ENCODE peak calls at places on chromosome 6, in eight cellular contexts. R, B, K, Q, N, D, F and Y are unnamed samples.

GRCh38 chr6:51350308-51350904 is 531.7 kb downstream of the TFAP2B start:
- DNase-seq in R (no peak), B (no peak), K (no peak), Q (no peak), N (no peak), D (no peak), F (no peak), Y (no peak)

GRCh38 chr6:32255212-32256153 is 31.6 kb upstream of the NOTCH4 start:
- DNase-seq in R (peak; percentile 72), B (peak; percentile 49), K (peak; percentile 55), Q (peak; percentile 64), N (peak; percentile 81), D (peak; percentile 60), F (peak; percentile 81), Y (peak; percentile 70)

GRCh38 chr6:113860165-113860955 is 3.2 kb downstream of the MARCKS start:
- DNase-seq in R (no peak), B (peak; percentile 33), K (no peak), Q (peak; percentile 40), N (peak; percentile 36), D (peak; percentile 29), F (no peak), Y (no peak)

GRCh38 chr6:11007715-11008608 is 36.1 kb downstream of the ELOVL2 start:
- DNase-seq in R (peak; percentile 19), B (no peak), K (peak; percentile 5), Q (no peak), N (peak; percentile 57), D (no peak), F (no peak), Y (peak; percentile 14)

GRCh38 chr6:456358-456857 is 64.9 kb downstream of the IRF4 start:
- DNase-seq in R (no peak), B (no peak), K (no peak), Q (no peak), N (no peak), D (no peak), F (no peak), Y (no peak)

GRCh38 chr6:33000053-33000452 is 9.3 kb downstream of the HLA-DOA start:
- DNase-seq in R (no peak), B (no peak), K (no peak), Q (no peak), N (peak; percentile 29), D (no peak), F (no peak), Y (no peak)

GRCh38 chr6:91965872-91966271 is 1379.0 kb upstream of the MAP3K7 start:
- DNase-seq in R (no peak), B (no peak), K (no peak), Q (no peak), N (no peak), D (no peak), F (no peak), Y (no peak)

GRCh38 chr6:40695114-40695513 is 108.0 kb upstream of the LRFN2 start:
- DNase-seq in R (no peak), B (no peak), K (no peak), Q (no peak), N (no peak), D (no peak), F (no peak), Y (no peak)

GRCh38 chr6:143647712-143648111 is 30.1 kb upstream of the PHACTR2 start:
- DNase-seq in R (no peak), B (no peak), K (no peak), Q (no peak), N (no peak), D (no peak), F (no peak), Y (no peak)

GRCh38 chr6:15892369-15892768 is 229.5 kb upstream of the DTNBP1 start:
- DNase-seq in R (no peak), B (no peak), K (no peak), Q (no peak), N (no peak), D (peak; percentile 26), F (no peak), Y (no peak)

GRCh38 chr6:150725795-150726194 is 126.1 kb downstream of the PLEKHG1 start:
- DNase-seq in R (no peak), B (no peak), K (no peak), Q (no peak), N (no peak), D (no peak), F (no peak), Y (no peak)

GRCh38 chr6:44494011-44494501 is 106.5 kb downstream of the CDC5L start:
- DNase-seq in R (peak; percentile 35), B (no peak), K (peak; percentile 55), Q (no peak), N (peak; percentile 80), D (no peak), F (peak; percentile 15), Y (peak; percentile 47)

GRCh38 chr6:71420693-71421328 is 132.2 kb downstream of the OGFRL1 start:
- DNase-seq in R (peak; percentile 67), B (peak; percentile 96), K (peak; percentile 77), Q (peak; percentile 97), N (peak; percentile 95), D (peak; percentile 96), F (peak; percentile 84), Y (peak; percentile 81)

GRCh38 chr6:129525055-129525454 is 184.9 kb downstream of the ARHGAP18 start:
- DNase-seq in R (no peak), B (no peak), K (no peak), Q (no peak), N (no peak), D (no peak), F (no peak), Y (no peak)

GRCh38 chr6:32204268-32204715 is 11.8 kb upstream of the GPSM3 start:
- DNase-seq in R (no peak), B (no peak), K (no peak), Q (no peak), N (no peak), D (no peak), F (no peak), Y (no peak)

GRCh38 chr6:169211881-169212280 is 41.8 kb downstream of the THBS2 start:
- DNase-seq in R (no peak), B (no peak), K (no peak), Q (no peak), N (no peak), D (no peak), F (no peak), Y (no peak)

GRCh38 chr6:7249946-7250643 is 62.9 kb downstream of the SSR1 start:
- DNase-seq in R (no peak), B (no peak), K (no peak), Q (no peak), N (no peak), D (no peak), F (no peak), Y (no peak)

GRCh38 chr6:106128981-106129761 is 43.0 kb downstream of the PRDM1 start:
- DNase-seq in R (peak; percentile 13), B (no peak), K (peak; percentile 98), Q (no peak), N (peak; percentile 60), D (no peak), F (peak; percentile 16), Y (no peak)

GRCh38 chr6:3307436-3307835 is 48.7 kb downstream of the PSMG4 start:
- DNase-seq in R (no peak), B (no peak), K (no peak), Q (no peak), N (no peak), D (no peak), F (no peak), Y (no peak)

GRCh38 chr6:52877786-52878185 is 31.7 kb downstream of the GSTA3 start:
- DNase-seq in R (no peak), B (no peak), K (no peak), Q (no peak), N (no peak), D (no peak), F (no peak), Y (no peak)

GRCh38 chr6:119077643-119078448 is 618 bp downstream of the FAM184A start:
- DNase-seq in R (no peak), B (peak; percentile 52), K (no peak), Q (peak; percentile 23), N (peak; percentile 18), D (no peak), F (no peak), Y (no peak)

DNA sequence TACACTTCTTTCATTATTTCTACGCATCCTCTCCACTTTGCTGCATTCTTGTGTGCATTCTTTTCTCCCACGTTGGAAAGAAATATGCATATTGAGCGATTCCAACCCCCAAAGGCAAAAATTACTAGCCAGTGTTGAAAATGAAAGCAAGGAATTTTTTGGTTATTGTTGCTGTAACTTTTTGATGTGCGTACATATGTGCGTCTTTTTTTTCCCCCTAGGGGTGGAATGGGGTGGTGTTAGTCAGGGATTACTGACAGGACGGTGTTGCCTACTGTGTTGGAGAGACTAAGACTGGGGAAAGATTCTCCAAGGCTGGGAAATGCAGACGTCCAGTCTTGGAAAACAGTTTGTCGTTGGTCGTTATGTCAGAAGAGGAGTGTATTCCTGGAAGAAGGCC is 44.2 kb upstream of the ESR1 start:
- DNase-seq in R (no peak), B (no peak), K (no peak), Q (peak; percentile 31), N (peak; percentile 70), D (no peak), F (no peak), Y (no peak)
- TF ChIP-seq CTCF in R (no peak), B (no peak), K (peak; percentile 59), Q (peak; percentile 65), N (peak; percentile 61), D (peak; percentile 43), F (peak; percentile 57), Y (no peak)

GRCh38 chr6:166411721-166412151 is 29.0 kb upstream of the MPC1 start:
- DNase-seq in R (no peak), B (no peak), K (no peak), Q (no peak), N (no peak), D (no peak), F (no peak), Y (no peak)

GRCh38 chr6:166413491-166413951 is 30.8 kb upstream of the MPC1 start:
- DNase-seq in R (no peak), B (no peak), K (no peak), Q (no peak), N (no peak), D (no peak), F (no peak), Y (no peak)

GRCh38 chr6:166411271-166411670 is 28.5 kb upstream of the MPC1 start:
- DNase-seq in R (no peak), B (no peak), K (no peak), Q (no peak), N (no peak), D (no peak), F (no peak), Y (no peak)

GRCh38 chr6:166412911-166413384 is 30.2 kb upstream of the MPC1 start:
- DNase-seq in R (no peak), B (no peak), K (no peak), Q (no peak), N (no peak), D (no peak), F (no peak), Y (no peak)

GRCh38 chr6:166412156-166412910 is 29.6 kb upstream of the MPC1 start:
- DNase-seq in R (no peak), B (no peak), K (no peak), Q (no peak), N (no peak), D (no peak), F (no peak), Y (no peak)
- H3K4me3 ChIP-seq in R (no peak overlapping the region), B (no peak overlapping the region), K (no peak overlapping the region), Q (no peak overlapping the region), N (no peak overlapping the region), D (no peak overlapping the region), F (no peak overlapping the region), Y (no peak overlapping the region)

GRCh38 chr6:165725201-165725600 is 62.2 kb upstream of the PDE10A start:
- DNase-seq in R (no peak), B (no peak), K (no peak), Q (no peak), N (no peak), D (no peak), F (no peak), Y (no peak)
- TF ChIP-seq CTCF in R (no peak), B (no peak), K (no peak), Q (no peak), N (no peak), D (peak; percentile 26), F (no peak), Y (no peak)

GRCh38 chr6:17280552-17281090 is 540 bp upstream of the RBM24 start:
- DNase-seq in R (no peak), B (peak; percentile 14), K (no peak), Q (no peak), N (no peak), D (peak; percentile 75), F (no peak), Y (no peak)
- H3K4me3 ChIP-seq in R (peak overlapping the region; percentile 90), B (peak overlapping the region; percentile 50), K (peak overlapping the region; percentile 92), Q (peak overlapping the region; percentile 69), N (peak overlapping the region; percentile 76), D (peak overlapping the region; percentile 86), F (peak overlapping the region; percentile 91), Y (peak overlapping the region; percentile 77)